ENCODE peak calls at places on chromosomes 4 and X, in five cellular contexts. E, P, N, C and X are unnamed samples.

GRCh38 chr4:76341063-76341462 is 34.5 kb downstream of the STBD1 start:
- DNase-seq in N (no peak), E (no peak), P (no peak), C (no peak), X (no peak)

GRCh38 chr4:98796986-98797385 is 131.9 kb downstream of the EIF4E start:
- DNase-seq in E (no peak), C (no peak), P (no peak), N (no peak), X (no peak)

GRCh38 chr4:113256946-113257345 is 207.5 kb downstream of the ANK2 start:
- DNase-seq in P (no peak), E (no peak), C (no peak), N (no peak), X (no peak)

GRCh38 chr4:164935363-164935762 is 42.1 kb downstream of the TRIM61 start:
- DNase-seq in C (peak; percentile 79), N (no peak), E (no peak), P (no peak), X (no peak)

GRCh38 chr4:6416518-6417286 is 55.7 kb downstream of the PPP2R2C start:
- DNase-seq in E (no peak), N (peak; percentile 89), P (no peak), C (peak; percentile 5), X (no peak)

GRCh38 chrX:103441878-103442535 is 65.7 kb downstream of the BEX3 start:
- DNase-seq in P (no peak), N (no peak), C (no peak), E (no peak), X (no peak)

GRCh38 chr4:8381814-8382581 is 58.5 kb downstream of the ACOX3 start:
- DNase-seq in E (no peak), P (no peak), N (no peak), C (no peak), X (no peak)

GRCh38 chr4:79653871-79654270 is 245.8 kb upstream of the GK2 start:
- DNase-seq in C (no peak), N (no peak), P (no peak), E (no peak), X (no peak)

GRCh38 chr4:3786196-3786869 is 20.1 kb downstream of the ADRA2C start:
- DNase-seq in P (no peak), E (no peak), N (peak; percentile 78), C (no peak), X (peak; percentile 68)

GRCh38 chrX:115134366-115134765 is 54.8 kb upstream of the RBMXL3 start:
- DNase-seq in P (no peak), E (no peak), C (no peak), N (no peak), X (no peak)